ENCODE peak calls at places on chromosomes 5 and 9, in five cellular contexts. J, A, L, Q and Y are unnamed samples.

GRCh38 chr5:143395638-143396352 is 7.7 kb downstream of the NR3C1 start:
- DNase-seq in Q (no peak), J (no peak), L (no peak), A (no peak), Y (no peak)

GRCh38 chr5:138065102-138065501 is 18.7 kb upstream of the WNT8A start:
- DNase-seq in A (no peak), J (no peak), Q (peak), L (peak), Y (peak)

GRCh38 chr9:93672622-93673270 is 96.4 kb downstream of the PHF2 start:
- DNase-seq in L (no peak), A (peak), Q (no peak), J (no peak), Y (no peak)

GRCh38 chr5:54024466-54024865 is 285.9 kb downstream of the ARL15 start:
- DNase-seq in J (no peak), Q (no peak), A (peak), L (no peak), Y (no peak)

GRCh38 chr5:110880413-110880812 is 141.6 kb downstream of the SLC25A46 start:
- DNase-seq in L (no peak), J (no peak), A (peak), Q (no peak), Y (no peak)

GRCh38 chr5:156326718-156327259 is at the start of gene SGCD:
- DNase-seq in J (no peak), A (peak), L (peak), Q (no peak), Y (no peak)

GRCh38 chr5:155735388-155735787 is 591.6 kb upstream of the SGCD start:
- DNase-seq in L (no peak), J (no peak), Q (no peak), A (no peak), Y (peak)

GRCh38 chr9:107425110-107426025 is 64.2 kb downstream of the KLF4 start:
- DNase-seq in A (peak), Q (peak), J (peak), L (peak), Y (peak)

GRCh38 chr9:121700165-121700830 is 48.9 kb downstream of the DAB2IP start:
- DNase-seq in Q (no peak), J (peak), L (peak), A (peak), Y (peak)

GRCh38 chr5:123398058-123398728 is 25.0 kb downstream of the CEP120 start:
- DNase-seq in L (no peak), Q (no peak), J (no peak), A (no peak), Y (no peak)

GRCh38 chr5:157672976-157673375 is 1.6 kb downstream of the C5orf52 start:
- DNase-seq in L (no peak), Q (peak), J (no peak), A (no peak), Y (no peak)

GRCh38 chr5:36526537-36526936 is 79.9 kb upstream of the SLC1A3 start:
- DNase-seq in J (no peak), Q (peak), A (no peak), L (no peak), Y (no peak)

GRCh38 chr9:109504689-109505088 is 6.6 kb upstream of the PTPN3 start:
- DNase-seq in Q (no peak), L (no peak), A (no peak), J (no peak), Y (no peak)

GRCh38 chr9:78325846-78326350 is 29.0 kb downstream of the PSAT1 start:
- DNase-seq in J (no peak), A (no peak), L (no peak), Q (no peak), Y (no peak)

DNA sequence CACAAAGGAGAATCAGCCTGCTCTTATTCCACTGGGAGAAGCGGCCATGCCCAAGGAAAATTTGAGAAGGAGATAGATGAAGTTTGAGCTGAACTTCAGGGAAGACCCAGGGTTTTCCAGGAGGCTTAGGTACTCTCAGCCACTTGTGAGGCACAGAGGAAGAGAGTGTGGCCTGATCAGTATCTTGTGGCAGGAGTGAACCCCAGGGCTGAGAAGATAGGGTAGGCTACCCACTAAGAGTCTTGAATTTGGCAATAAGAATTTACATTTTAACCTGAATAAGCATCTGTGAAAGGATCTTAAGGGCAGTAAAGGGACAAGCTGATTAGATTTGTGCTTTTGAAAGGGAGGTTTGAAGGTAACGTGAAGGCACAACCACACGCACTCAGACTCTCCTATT is 108.4 kb upstream of the VCAN start:
- DNase-seq in J (no peak), Q (no peak), A (no peak), L (no peak), Y (no peak)
- H2BK12ac ChIP-seq in J (no peak), Q (no peak), A (no peak), L (no peak), Y (no peak)

GRCh38 chr5:91280062-91280941 is 102.8 kb downstream of the ARRDC3 start:
- DNase-seq in A (peak), Q (peak), J (peak), L (peak), Y (peak)

GRCh38 chr5:91277840-91278239 is 105.3 kb downstream of the ARRDC3 start:
- DNase-seq in J (no peak), A (no peak), Q (no peak), L (no peak), Y (no peak)

GRCh38 chr5:91280942-91281269 is 102.2 kb downstream of the ARRDC3 start:
- DNase-seq in J (no peak), Q (no peak), L (no peak), A (no peak), Y (no peak)

GRCh38 chr5:91281409-91281808 is 101.7 kb downstream of the ARRDC3 start:
- DNase-seq in J (no peak), L (no peak), Q (peak), A (peak), Y (no peak)

DNA sequence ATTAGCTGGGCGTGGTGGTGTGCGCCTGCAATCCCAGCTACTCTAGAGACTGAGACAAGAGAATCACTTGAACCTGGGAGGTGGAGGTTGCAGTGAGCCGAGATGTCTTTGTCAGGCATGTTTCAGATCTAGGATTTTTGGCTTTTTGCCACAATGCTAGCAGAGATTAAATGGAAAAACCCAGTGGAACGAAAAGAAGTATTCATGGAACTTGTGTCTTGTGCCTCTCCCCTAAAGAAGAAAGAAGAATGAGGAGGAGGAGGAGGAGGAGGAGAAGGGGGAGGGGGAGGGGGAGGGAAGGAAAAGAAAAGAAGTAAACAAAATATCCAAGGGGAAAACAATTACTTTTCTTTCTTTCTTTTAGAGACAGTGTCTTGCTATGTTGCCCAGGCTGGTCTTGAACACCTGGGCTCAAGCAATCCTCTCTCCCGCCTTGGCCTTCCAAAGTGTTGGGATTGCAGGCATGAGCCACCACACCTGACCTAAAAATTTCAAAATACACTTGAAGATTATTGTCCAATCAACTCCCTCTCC is 106.0 kb downstream of the ARRDC3 start:
- DNase-seq in Q (no peak), A (no peak), L (no peak), J (no peak), Y (no peak)
- H2BK12ac ChIP-seq in Q (no peak), A (no peak), L (no peak), J (no peak), Y (no peak)

GRCh38 chr5:132662004-132662401 is 4.0 kb downstream of the IL13 start:
- DNase-seq in A (no peak), Q (no peak), L (no peak), J (no peak), Y (no peak)

GRCh38 chr5:132661231-132662003 is 3.4 kb downstream of the IL13 start:
- DNase-seq in Q (no peak), A (no peak), L (no peak), J (no peak), Y (no peak)

GRCh38 chr5:132664696-132665209 is 6.8 kb downstream of the IL13 start:
- DNase-seq in Q (no peak), A (no peak), L (no peak), J (no peak), Y (no peak)

GRCh38 chr5:132663771-132664695 is 6.1 kb downstream of the IL13 start:
- DNase-seq in Q (no peak), L (no peak), A (peak), J (no peak), Y (no peak)

DNA sequence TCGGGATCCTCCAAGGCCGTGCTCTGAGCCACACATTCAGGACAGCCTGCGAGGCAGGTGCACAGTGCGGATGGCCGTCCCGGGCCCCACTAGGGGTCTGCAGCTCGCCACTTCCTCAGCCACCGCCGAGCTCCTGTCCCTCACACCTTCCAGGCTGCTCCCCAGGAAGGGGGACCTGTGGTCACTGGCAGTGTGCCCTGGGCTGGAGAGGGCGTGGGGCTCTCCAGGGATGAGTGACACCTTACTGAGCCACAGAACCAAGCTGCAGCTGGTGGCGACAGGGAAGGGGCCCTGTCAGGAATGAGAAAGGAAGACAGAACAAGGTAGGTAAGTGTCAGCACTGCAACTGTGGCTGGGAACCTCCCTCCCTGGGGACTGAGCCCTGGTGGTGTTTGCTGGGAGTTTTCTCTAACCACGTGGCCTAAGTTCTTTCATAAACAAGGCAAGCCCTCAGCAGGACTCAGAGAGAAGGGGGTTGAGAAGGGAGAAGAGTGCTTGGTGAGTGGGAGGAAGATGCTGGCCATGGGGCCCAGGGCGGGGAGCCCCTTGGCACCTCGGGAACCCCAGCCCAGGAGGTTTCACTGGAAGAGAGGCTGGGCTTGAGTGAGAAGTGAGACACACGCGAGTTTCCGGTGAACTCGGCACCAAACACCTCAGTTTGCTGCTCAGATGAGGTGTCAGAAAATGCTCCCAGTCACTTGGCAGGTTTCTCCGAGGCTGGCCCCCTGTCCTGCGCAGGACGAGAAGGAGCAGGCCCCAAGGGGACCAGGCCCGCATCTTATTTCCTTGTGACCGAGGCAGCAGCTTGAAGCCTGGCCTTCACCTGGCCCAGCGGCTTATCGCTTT is 5.2 kb downstream of the IL13 start:
- DNase-seq in Q (no peak), L (no peak), J (no peak), A (peak), Y (no peak)
- H2BK12ac ChIP-seq in Q (no peak), L (no peak), J (no peak), A (no peak), Y (no peak)

GRCh38 chr9:130664191-130665028 is at the start of gene PRDM12:
- DNase-seq in A (no peak), Q (no peak), J (peak), L (peak), Y (peak)
- H2BK12ac ChIP-seq in A (no peak), Q (no peak), J (peak), L (peak), Y (no peak)

GRCh38 chr9:133856798-133857197 is 118.6 kb upstream of the SARDH start:
- DNase-seq in A (no peak), L (no peak), Q (no peak), J (no peak), Y (no peak)
- H2BK12ac ChIP-seq in A (no peak), L (peak), Q (peak), J (no peak), Y (no peak)